ENCODE peak calls at places on chromosome 14, in ten cellular contexts. A, E, F, N, S, X, I, R, U and H are unnamed samples.

GRCh38 chr14:66330916-66331315 is 155.3 kb upstream of the CCDC196 start:
- DNase-seq in A (no peak), E (no peak), F (no peak), N (no peak), S (no peak), X (no peak), I (no peak), R (no peak), U (no peak), H (peak; percentile 45)

GRCh38 chr14:22179190-22179589 is 409.8 kb downstream of the DAD1 start:
- DNase-seq in A (no peak), E (no peak), F (no peak), N (peak; percentile 10), S (no peak), X (no peak), I (no peak), R (no peak), U (no peak), H (no peak)

GRCh38 chr14:92575061-92575772 is 61.6 kb downstream of the RIN3 start:
- DNase-seq in A (no peak), E (no peak), F (no peak), N (no peak), S (no peak), X (no peak), I (no peak), R (peak; percentile 8), U (no peak), H (no peak)

GRCh38 chr14:94045101-94045500 is 19.0 kb downstream of the OTUB2 start:
- DNase-seq in A (no peak), E (peak; percentile 20), F (no peak), N (no peak), S (no peak), X (no peak), I (no peak), R (peak; percentile 49), U (no peak), H (peak; percentile 5)

GRCh38 chr14:35240233-35240632 is 51.9 kb upstream of the PSMA6 start:
- DNase-seq in A (no peak), E (no peak), F (no peak), N (no peak), S (no peak), X (no peak), I (no peak), R (no peak), U (no peak), H (no peak)

GRCh38 chr14:92638904-92639303 is 109.5 kb downstream of the LGMN start:
- DNase-seq in A (no peak), E (no peak), F (no peak), N (no peak), S (no peak), X (no peak), I (no peak), R (peak; percentile 61), U (no peak), H (no peak)

GRCh38 chr14:20262642-20263128 is 23.6 kb downstream of the OR11H4 start:
- DNase-seq in A (peak; percentile 32), E (no peak), F (no peak), N (peak; percentile 46), S (no peak), X (no peak), I (no peak), R (no peak), U (no peak), H (no peak)

GRCh38 chr14:96905825-96906224 is 108.6 kb downstream of the VRK1 start:
- DNase-seq in A (no peak), E (no peak), F (no peak), N (no peak), S (no peak), X (no peak), I (no peak), R (no peak), U (no peak), H (no peak)

GRCh38 chr14:102255401-102256190 is 49.4 kb downstream of the MOK start:
- DNase-seq in A (peak; percentile 58), E (peak; percentile 15), F (peak; percentile 64), N (peak; percentile 88), S (no peak), X (no peak), I (no peak), R (no peak), U (no peak), H (peak; percentile 34)

GRCh38 chr14:104878582-104878981 is 13.5 kb downstream of the CEP170B start:
- DNase-seq in A (no peak), E (no peak), F (no peak), N (no peak), S (no peak), X (no peak), I (no peak), R (peak; percentile 72), U (no peak), H (no peak)

GRCh38 chr14:103186241-103186835 is 63.1 kb downstream of the TNFAIP2 start:
- DNase-seq in A (no peak), E (no peak), F (no peak), N (no peak), S (no peak), X (no peak), I (no peak), R (no peak), U (no peak), H (peak; percentile 10)

GRCh38 chr14:52733824-52734223 is 3.9 kb downstream of the STYX start:
- DNase-seq in A (no peak), E (no peak), F (no peak), N (no peak), S (no peak), X (no peak), I (no peak), R (no peak), U (no peak), H (no peak)

GRCh38 chr14:36070056-36071043 is 106.2 kb downstream of the PTCSC3 start:
- DNase-seq in A (peak; percentile 82), E (peak; percentile 56), F (no peak), N (peak; percentile 64), S (no peak), X (peak; percentile 21), I (peak; percentile 15), R (no peak), U (peak; percentile 40), H (no peak)

GRCh38 chr14:101542391-101542790 is 18.9 kb upstream of the DIO3 start:
- DNase-seq in A (no peak), E (no peak), F (no peak), N (no peak), S (no peak), X (no peak), I (no peak), R (no peak), U (no peak), H (no peak)

GRCh38 chr14:82905762-82906161 is 1372.1 kb upstream of the SEL1L start:
- DNase-seq in A (no peak), E (no peak), F (no peak), N (no peak), S (no peak), X (no peak), I (no peak), R (no peak), U (no peak), H (no peak)

GRCh38 chr14:83491091-83491490 is 1957.4 kb upstream of the SEL1L start:
- DNase-seq in A (no peak), E (no peak), F (no peak), N (no peak), S (no peak), X (no peak), I (no peak), R (no peak), U (no peak), H (no peak)

GRCh38 chr14:104436047-104436531 is 143.5 kb upstream of the C14orf180 start:
- DNase-seq in A (no peak), E (peak; percentile 48), F (peak; percentile 70), N (no peak), S (no peak), X (no peak), I (no peak), R (peak; percentile 88), U (no peak), H (no peak)

GRCh38 chr14:75254381-75254821 is 24.2 kb upstream of the FOS start:
- DNase-seq in A (no peak), E (peak; percentile 78), F (no peak), N (no peak), S (no peak), X (no peak), I (no peak), R (no peak), U (peak; percentile 94), H (no peak)

GRCh38 chr14:101116065-101116464 is 212.5 kb upstream of the RTL1 start:
- DNase-seq in A (no peak), E (no peak), F (no peak), N (no peak), S (no peak), X (no peak), I (no peak), R (no peak), U (peak; percentile 1), H (no peak)

GRCh38 chr14:75896341-75896740 is 85.5 kb downstream of the TGFB3 start:
- DNase-seq in A (no peak), E (no peak), F (no peak), N (no peak), S (no peak), X (no peak), I (no peak), R (no peak), U (no peak), H (no peak)

GRCh38 chr14:28673056-28673455 is 93.5 kb upstream of the FOXG1 start:
- DNase-seq in A (no peak), E (no peak), F (no peak), N (no peak), S (no peak), X (no peak), I (no peak), R (no peak), U (no peak), H (no peak)

GRCh38 chr14:56870336-56870735 is 60.1 kb upstream of the OTX2 start:
- DNase-seq in A (no peak), E (no peak), F (no peak), N (no peak), S (no peak), X (no peak), I (no peak), R (no peak), U (no peak), H (no peak)
- TF ChIP-seq POLR2A in A (no peak), E (no peak), F (no peak), N (no peak), S (no peak), X (no peak), I (no peak), R (no peak), U (no peak), H (no peak)

GRCh38 chr14:91349481-91350074 is 68.0 kb downstream of the CCDC88C start:
- DNase-seq in A (no peak), E (no peak), F (no peak), N (no peak), S (no peak), X (no peak), I (no peak), R (peak; percentile 45), U (no peak), H (no peak)
- TF ChIP-seq POLR2A in A (no peak), E (no peak), F (no peak), N (no peak), S (no peak), X (no peak), I (no peak), R (no peak), U (no peak), H (no peak)

GRCh38 chr14:34018564-34019244 is 67.8 kb upstream of the EGLN3 start:
- DNase-seq in A (no peak), E (no peak), F (peak; percentile 37), N (no peak), S (no peak), X (peak; percentile 30), I (no peak), R (no peak), U (no peak), H (peak; percentile 59)
- TF ChIP-seq POLR2A in A (no peak), E (no peak), F (no peak), N (no peak), S (no peak), X (peak; percentile 10), I (no peak), R (no peak), U (no peak), H (no peak)

GRCh38 chr14:105902131-105902898 is 375.9 kb downstream of the TMEM121 start:
- DNase-seq in A (no peak), E (no peak), F (no peak), N (no peak), S (no peak), X (no peak), I (no peak), R (no peak), U (no peak), H (no peak)
- TF ChIP-seq POLR2A in A (no peak), E (no peak), F (no peak), N (no peak), S (no peak), X (no peak), I (no peak), R (no peak), U (no peak), H (no peak)